ENCODE peak calls at places on chromosomes 2 and 18, in eight cellular contexts. L is aorta; D is stomach; Q is mammary epithelial cell; G is upper lobe of right lung; H is CD8-positive, alpha-beta memory T cell; B is left lung; V is A549. N is an unnamed sample. For H3K4me1, the result is how much of the 10 kb centered on the place peaks cover.

GRCh38 chr2:83055338-83056010 is 1403.6 kb downstream of the SUCLG1 start:
- DNase-seq in D (no peak), Q (peak), V (no peak), B (no peak), H (no peak), L (no peak), G (no peak), N (no peak)

GRCh38 chr18:63697261-63697660 is 5.5 kb upstream of the SERPINB11 start:
- DNase-seq in D (no peak), B (no peak), L (no peak), V (no peak), H (no peak), G (no peak), Q (no peak), N (no peak)

GRCh38 chr2:223585691-223586090 is 16.5 kb downstream of the SCG2 start:
- DNase-seq in B (no peak), G (no peak), L (no peak), Q (peak), D (no peak), H (no peak), V (peak), N (no peak)

GRCh38 chr2:165357758-165358157 is 111.7 kb upstream of the CSRNP3 start:
- DNase-seq in L (no peak), G (no peak), V (peak), H (no peak), D (no peak), Q (peak), B (no peak), N (no peak)

GRCh38 chr2:219769044-219770030 is 141.9 kb downstream of the SLC4A3 start:
- DNase-seq in B (no peak), H (no peak), V (no peak), Q (peak), L (peak), D (no peak), G (no peak), N (no peak)

GRCh38 chr2:181317511-181317910 is 139.7 kb upstream of the ITGA4 start:
- DNase-seq in G (no peak), Q (no peak), L (no peak), D (no peak), B (no peak), V (no peak), H (no peak), N (no peak)

GRCh38 chr18:8116346-8117007 is 492.8 kb upstream of the RAB12 start:
- DNase-seq in Q (peak), V (peak), B (no peak), H (no peak), D (no peak), L (no peak), G (no peak), N (no peak)

GRCh38 chr2:12210016-12210933 is 463.8 kb downstream of the LPIN1 start:
- DNase-seq in D (no peak), L (no peak), G (no peak), V (no peak), Q (no peak), H (no peak), B (no peak), N (no peak)

GRCh38 chr2:179180242-179180641 is 84.4 kb downstream of the SESTD1 start:
- DNase-seq in B (no peak), V (no peak), G (no peak), L (no peak), D (no peak), H (no peak), Q (no peak), N (no peak)

GRCh38 chr18:56747032-56747658 is 96.0 kb downstream of the WDR7 start:
- DNase-seq in B (no peak), V (no peak), H (no peak), Q (no peak), G (no peak), D (no peak), L (no peak), N (no peak)

GRCh38 chr2:121689356-121689755 is 40.1 kb upstream of the CLASP1 start:
- DNase-seq in B (no peak), Q (no peak), H (no peak), G (no peak), D (peak), L (no peak), V (peak), N (no peak)

GRCh38 chr2:17962874-17963273 is 84.4 kb downstream of the KCNS3 start:
- DNase-seq in V (no peak), L (no peak), H (no peak), B (no peak), Q (peak), G (no peak), D (no peak), N (no peak)

GRCh38 chr2:182426082-182426914 is 538 bp downstream of the PDE1A start:
- DNase-seq in G (no peak), B (no peak), H (no peak), V (no peak), Q (no peak), D (no peak), L (no peak), N (no peak)
- H3K4me3 ChIP-seq in G (peak), B (peak), H (no peak), V (no peak), Q (no peak), D (peak), L (peak), N (no peak)

DNA sequence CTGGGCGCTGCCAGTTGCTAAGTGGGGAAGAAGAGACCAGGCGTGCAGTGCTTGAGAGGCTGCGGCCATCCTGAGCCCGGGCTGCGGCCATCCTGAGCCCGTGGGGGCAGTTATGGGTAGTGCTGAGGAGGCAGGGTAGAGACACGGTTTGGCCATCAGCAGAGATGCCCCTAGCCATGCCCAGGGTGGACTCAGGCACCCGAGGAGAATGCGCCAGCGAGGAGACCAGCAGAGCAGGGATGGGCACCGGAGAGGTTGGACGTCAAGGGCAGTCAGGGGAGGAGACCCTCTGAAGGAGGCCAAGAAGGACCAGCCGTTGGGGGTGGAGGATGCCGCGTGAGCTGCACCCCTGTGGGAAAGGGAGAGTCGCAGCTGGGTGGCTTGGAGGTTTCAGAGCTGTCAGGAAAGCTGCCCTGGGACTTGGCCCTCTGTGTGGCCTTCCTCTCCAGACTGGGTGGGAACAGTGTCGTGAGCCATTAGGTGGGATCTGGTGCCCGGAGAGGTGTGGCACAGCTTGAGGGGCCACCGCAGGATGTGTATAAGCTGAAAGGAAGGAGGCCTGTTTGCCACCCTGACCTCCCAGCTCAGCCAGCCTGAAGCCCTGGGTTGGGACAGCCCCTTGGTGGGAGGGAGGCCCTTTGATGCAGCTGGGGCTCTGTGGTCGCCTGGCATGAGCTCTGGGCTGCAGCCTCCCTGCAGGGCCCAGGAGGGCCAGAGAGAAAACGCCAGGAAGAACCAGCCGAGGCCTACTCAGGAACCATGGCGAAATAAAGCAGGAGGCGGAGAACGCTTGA is 56.0 kb downstream of the SH3BP4 start:
- DNase-seq in D (no peak), B (no peak), V (no peak), Q (no peak), L (no peak), G (no peak), H (no peak), N (no peak)
- H3K4me1 ChIP-seq in D (half or more), B (under half), V (under half), Q (under half), L (under half), G (under half), H (under half), N (under half)

GRCh38 chr2:45860136-45861106 is 208.9 kb downstream of the PRKCE start:
- DNase-seq in D (peak), Q (peak), L (peak), V (no peak), G (no peak), H (no peak), B (peak), N (no peak)
- H3K4me3 ChIP-seq in D (peak), Q (peak), L (no peak), V (no peak), G (peak), H (peak), B (peak), N (peak)

DNA sequence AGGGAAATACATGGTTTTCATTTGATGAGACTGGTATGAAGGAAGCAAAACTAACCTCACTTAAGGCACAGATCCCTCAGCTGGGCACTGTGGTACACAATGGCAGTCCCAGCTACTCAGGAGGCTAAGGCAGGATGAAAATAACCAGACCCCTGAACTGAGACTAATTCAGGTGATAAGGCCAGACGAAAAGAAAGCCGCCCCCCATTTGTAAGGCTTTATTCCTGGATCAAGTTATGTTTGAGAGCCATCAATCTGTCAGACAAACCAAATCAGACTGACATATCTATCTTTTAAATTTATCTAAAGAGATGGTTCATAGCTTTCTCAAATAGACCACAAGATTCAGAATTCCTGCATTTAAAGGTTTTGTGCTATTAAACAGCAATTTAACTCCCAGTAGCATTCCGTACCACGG is 4.1 kb downstream of the SRSF7 start:
- DNase-seq in L (no peak), D (no peak), B (no peak), V (no peak), G (no peak), H (no peak), Q (no peak), N (no peak)
- H3K4me1 ChIP-seq in L (under half), D (half or more), B (half or more), V (half or more), G (under half), H (half or more), Q (under half), N (under half)

GRCh38 chr2:161131074-161131680 is 29.1 kb upstream of the TANK start:
- DNase-seq in Q (no peak), D (no peak), L (no peak), B (no peak), H (no peak), V (no peak), G (no peak), N (no peak)
- H3K4me3 ChIP-seq in Q (no peak), D (no peak), L (no peak), B (no peak), H (no peak), V (no peak), G (no peak), N (no peak)

GRCh38 chr2:217895070-217895635 is 107.6 kb downstream of the TNS1 start:
- DNase-seq in B (no peak), Q (no peak), D (no peak), V (no peak), L (no peak), G (peak), H (no peak), N (no peak)
- H3K4me1 ChIP-seq in B (under half), Q (under half), D (half or more), V (under half), L (under half), G (half or more), H (under half), N (under half)

GRCh38 chr18:23585897-23586248 is 433 bp downstream of the NPC1 start:
- DNase-seq in H (no peak), B (no peak), Q (no peak), V (no peak), D (no peak), L (no peak), G (no peak), N (no peak)

GRCh38 chr18:23586249-23587196 is at the start of gene NPC1:
- DNase-seq in H (peak), G (peak), V (peak), B (peak), Q (peak), D (peak), L (peak), N (peak)

GRCh38 chr18:23588836-23589560 is 2.7 kb upstream of the NPC1 start:
- DNase-seq in Q (peak), G (no peak), V (no peak), D (no peak), H (no peak), L (no peak), B (no peak), N (no peak)

GRCh38 chr18:23585007-23585871 is 1.1 kb downstream of the NPC1 start:
- DNase-seq in H (peak), D (no peak), B (no peak), Q (peak), G (no peak), L (no peak), V (peak), N (no peak)

GRCh38 chr18:23587220-23587642 is 925 bp upstream of the NPC1 start:
- DNase-seq in V (no peak), D (no peak), B (no peak), H (no peak), Q (no peak), G (no peak), L (no peak), N (no peak)
- H3K4me3 ChIP-seq in V (no peak), D (peak), B (peak), H (peak), Q (peak), G (peak), L (peak), N (peak)

DNA sequence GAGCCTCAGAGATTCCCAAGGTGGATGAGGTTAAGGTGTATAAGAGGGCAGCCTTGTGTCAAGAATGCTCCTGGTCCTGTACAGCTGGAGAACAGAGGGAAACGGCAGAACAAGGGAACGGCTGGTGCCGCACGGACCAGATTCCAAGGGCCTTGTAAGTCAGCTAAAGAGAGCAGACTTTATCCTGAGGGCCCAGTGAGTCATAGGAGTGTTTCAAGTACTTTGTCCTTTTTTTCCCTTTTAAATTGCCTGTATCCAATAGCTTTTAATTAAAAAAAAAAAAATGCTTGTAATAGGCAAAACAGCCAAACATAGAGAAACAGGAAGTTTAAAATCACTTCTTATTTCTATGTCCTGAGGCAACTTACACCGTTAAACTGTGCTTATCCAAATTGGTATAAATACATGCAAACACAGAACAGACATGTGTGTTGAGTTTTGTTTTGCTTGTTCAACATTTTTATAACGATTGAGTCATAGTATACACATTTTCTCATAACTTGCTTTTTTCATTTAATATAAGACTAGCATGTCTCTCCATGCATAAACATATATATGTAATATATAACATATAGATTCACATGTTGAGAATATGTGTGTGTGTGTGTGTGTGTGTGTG is 42.1 kb upstream of the EVA1A start:
- DNase-seq in Q (peak), H (no peak), V (peak), G (peak), L (no peak), B (peak), D (no peak), N (no peak)
- H3K4me1 ChIP-seq in Q (half or more), H (under half), V (half or more), G (under half), L (under half), B (under half), D (under half), N (under half)

GRCh38 chr18:9642799-9643445 is 28.6 kb upstream of the PPP4R1 start:
- DNase-seq in Q (peak), V (no peak), L (no peak), G (no peak), B (no peak), H (no peak), D (no peak), N (no peak)

GRCh38 chr18:9647496-9648323 is 33.4 kb upstream of the PPP4R1 start:
- DNase-seq in B (no peak), V (peak), H (no peak), D (no peak), G (no peak), Q (peak), L (no peak), N (no peak)

GRCh38 chr18:9638886-9639285 is 24.5 kb upstream of the PPP4R1 start:
- DNase-seq in B (no peak), V (no peak), G (no peak), Q (peak), L (no peak), H (no peak), D (no peak), N (no peak)

GRCh38 chr18:9648431-9649163 is 34.2 kb upstream of the PPP4R1 start:
- DNase-seq in B (no peak), G (no peak), H (no peak), D (no peak), L (no peak), Q (peak), V (peak), N (no peak)

DNA sequence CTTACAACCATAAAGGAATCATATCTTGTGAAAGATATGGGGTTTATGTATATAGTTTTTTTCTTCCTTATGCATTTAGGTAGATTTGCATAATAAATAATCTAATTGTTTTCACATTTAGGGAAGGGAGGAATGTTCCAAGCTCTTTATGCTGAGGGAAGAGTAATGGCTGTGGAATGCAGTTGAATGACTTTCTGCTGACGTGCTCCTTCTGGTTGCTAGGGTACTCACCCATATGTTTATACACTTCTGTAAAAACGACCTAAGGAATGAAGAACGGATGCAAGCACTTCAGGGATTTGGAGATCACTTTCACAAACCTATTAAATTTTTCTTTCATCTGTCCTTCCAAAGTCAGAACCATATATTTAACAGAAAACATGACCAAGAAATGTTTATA is 29.2 kb upstream of the PPP4R1 start:
- DNase-seq in B (no peak), V (peak), Q (peak), H (no peak), D (no peak), L (no peak), G (no peak), N (no peak)
- H3K4me3 ChIP-seq in B (no peak), V (no peak), Q (no peak), H (no peak), D (no peak), L (no peak), G (no peak), N (no peak)

N was measured in effector memory CD4-positive, alpha-beta T cell.